ENCODE peak calls at places on chromosomes 11 and 22, in ten cellular contexts. E is coronary artery, D is Calu3, P is neural crest cell, X is dorsolateral prefrontal cortex, F is spleen, R is AG09309, B is heart left ventricle, Y is cardiac muscle cell, Z is brain microvascular endothelial cell. M is an unnamed sample.

GRCh38 chr22:39299829-39300178 is 19.6 kb downstream of the RPL3 start:
- DNase-seq in F (no peak), B (peak), R (no peak), E (no peak), Y (no peak), D (no peak), Z (no peak), P (no peak), X (no peak), M (peak)

GRCh38 chr11:78149646-78150045 is 10.2 kb upstream of the ALG8 start:
- DNase-seq in P (no peak), B (no peak), Y (peak), X (no peak), R (peak), D (no peak), F (no peak), Z (peak), E (no peak), M (no peak)

GRCh38 chr11:19291064-19291463 is 50.3 kb upstream of the E2F8 start:
- DNase-seq in E (no peak), P (no peak), Z (no peak), F (no peak), B (no peak), X (no peak), R (no peak), D (no peak), Y (no peak), M (no peak)

GRCh38 chr22:42169055-42169469 is 38.5 kb upstream of the CYP2D6 start:
- DNase-seq in Z (peak), Y (peak), R (peak), P (peak), D (peak), E (no peak), X (peak), F (peak), B (peak), M (peak)

GRCh38 chr11:106608677-106609076 is 409.6 kb downstream of the GUCY1A2 start:
- DNase-seq in X (no peak), B (no peak), F (no peak), E (no peak), R (peak), D (no peak), P (no peak), Y (peak), Z (peak), M (no peak)

GRCh38 chr11:110376711-110377324 is 52.9 kb upstream of the FDX1 start:
- DNase-seq in P (peak), F (no peak), B (peak), Y (peak), Z (peak), X (no peak), R (peak), D (peak), E (no peak), M (peak)

GRCh38 chr22:45867118-45867905 is 109.7 kb downstream of the WNT7B start:
- DNase-seq in Z (no peak), R (no peak), D (no peak), Y (peak), P (peak), X (no peak), E (no peak), B (no peak), F (peak), M (no peak)

GRCh38 chr11:44711772-44712608 is 14.8 kb upstream of the TSPAN18 start:
- DNase-seq in F (no peak), Z (no peak), E (no peak), B (no peak), P (no peak), D (no peak), X (no peak), R (no peak), Y (no peak), M (no peak)

GRCh38 chr11:80727315-80727714 is 1286.5 kb upstream of the TENM4 start:
- DNase-seq in R (no peak), Z (peak), P (no peak), D (peak), X (no peak), Y (peak), F (no peak), E (no peak), B (no peak), M (no peak)

GRCh38 chr22:30305519-30305905 is 16.2 kb upstream of the CASTOR1 start:
- DNase-seq in Z (no peak), F (peak), P (no peak), E (no peak), B (peak), D (no peak), X (no peak), Y (peak), R (no peak), M (peak)

GRCh38 chr22:25661067-25661466 is 80.9 kb upstream of the MYO18B start:
- DNase-seq in Y (peak), R (no peak), P (no peak), F (no peak), X (no peak), D (no peak), B (no peak), E (no peak), Z (no peak), M (no peak)

GRCh38 chr22:44838316-44839016 is 86.1 kb downstream of the ARHGAP8 start:
- DNase-seq in E (no peak), D (no peak), Y (no peak), F (no peak), B (no peak), Z (no peak), X (no peak), R (no peak), P (no peak), M (no peak)

GRCh38 chr11:43770173-43770572 is 89.6 kb downstream of the HSD17B12 start:
- DNase-seq in F (no peak), D (no peak), Y (no peak), Z (no peak), X (no peak), P (no peak), R (no peak), B (no peak), E (no peak), M (no peak)

GRCh38 chr11:108608548-108608947 is 15.0 kb upstream of the EXPH5 start:
- DNase-seq in R (no peak), D (no peak), P (no peak), Z (no peak), E (no peak), Y (no peak), F (no peak), X (no peak), B (no peak), M (no peak)

GRCh38 chr11:36431429-36432092 is 78.5 kb downstream of the TRAF6 start:
- DNase-seq in X (no peak), R (peak), B (peak), E (no peak), D (peak), Z (peak), F (no peak), P (no peak), Y (peak), M (no peak)

GRCh38 chr11:115941481-115941993 is 437.3 kb upstream of the CADM1 start:
- DNase-seq in X (peak), Y (peak), P (no peak), E (no peak), Z (peak), B (peak), F (no peak), D (peak), R (peak), M (no peak)

GRCh38 chr11:84564180-84564866 is 1062.8 kb downstream of the DLG2 start:
- DNase-seq in Y (peak), R (no peak), X (no peak), D (peak), B (no peak), Z (peak), E (no peak), F (no peak), P (peak), M (peak)

GRCh38 chr11:104918113-104918824 is 20.0 kb upstream of the CASP12 start:
- DNase-seq in D (no peak), E (no peak), B (no peak), X (no peak), P (no peak), F (no peak), R (peak), Y (peak), Z (peak), M (no peak)

GRCh38 chr11:113286509-113287497 is 27.6 kb upstream of the TTC12 start:
- DNase-seq in R (peak), B (no peak), E (no peak), F (no peak), X (no peak), D (no peak), Y (peak), Z (no peak), P (no peak), M (no peak)

GRCh38 chr22:38203855-38204497 is 2.2 kb downstream of the MAFF start:
- DNase-seq in E (no peak), D (no peak), Z (peak), P (no peak), Y (no peak), R (no peak), X (no peak), F (no peak), B (no peak), M (no peak)

GRCh38 chr11:40683010-40683409 is 776.4 kb downstream of the LRRC4C start:
- DNase-seq in Z (no peak), X (no peak), Y (no peak), R (no peak), D (no peak), F (no peak), B (no peak), P (no peak), E (no peak), M (no peak)

DNA sequence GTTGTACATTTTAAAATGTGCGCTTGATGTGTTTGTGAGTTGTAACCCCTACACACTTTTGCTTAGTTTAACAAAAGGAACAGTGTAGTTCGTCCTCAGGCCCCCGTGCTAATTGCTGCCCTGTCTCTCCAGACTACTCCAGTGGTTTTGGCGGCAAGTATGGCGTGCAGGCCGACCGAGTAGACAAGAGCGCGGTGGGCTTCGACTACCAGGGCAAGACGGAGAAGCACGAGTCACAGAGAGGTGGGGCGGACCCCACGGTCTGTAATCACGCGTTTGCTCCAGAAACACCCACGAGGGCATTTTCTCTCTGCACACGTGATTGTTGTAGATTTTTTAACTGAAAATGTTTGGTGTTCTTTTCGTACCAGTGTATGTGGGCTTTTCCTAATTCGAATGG is 18.6 kb downstream of the CTTN start:
- DNase-seq in P (no peak), Y (no peak), Z (no peak), F (no peak), X (no peak), R (no peak), D (no peak), E (no peak), B (no peak), M (no peak)
- TF ChIP-seq CTCF in P (no peak), Y (no peak), Z (no peak), F (no peak), X (no peak), R (no peak), D (no peak), E (no peak), B (no peak), M (no peak)

DNA sequence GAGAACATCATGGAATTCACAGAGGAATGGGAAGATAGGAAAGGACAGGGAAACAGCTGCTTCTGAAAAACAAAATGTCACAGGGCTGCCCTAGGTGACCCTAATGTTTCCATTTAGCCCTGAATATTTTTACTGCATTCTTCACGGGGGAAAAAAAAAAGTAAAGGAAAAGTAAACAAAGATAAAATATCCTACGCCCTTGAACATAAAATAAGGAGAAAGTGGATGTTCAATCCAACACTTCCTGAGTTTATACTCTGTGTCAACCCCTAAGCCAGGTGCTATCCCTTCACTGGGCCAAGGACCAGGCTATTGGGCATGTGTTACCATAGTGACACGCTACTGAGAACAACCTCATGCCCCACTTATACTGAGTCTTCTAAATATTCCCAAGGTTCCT is 84.7 kb downstream of the FAM76B start:
- DNase-seq in D (no peak), X (no peak), P (no peak), B (no peak), R (no peak), F (no peak), Z (no peak), E (no peak), Y (no peak), M (no peak)
- TF ChIP-seq CTCF in D (no peak), X (no peak), P (no peak), B (no peak), R (no peak), F (no peak), Z (no peak), E (no peak), Y (no peak), M (no peak)

GRCh38 chr11:70073881-70074371 is 4.2 kb upstream of the ANO1 start:
- DNase-seq in X (no peak), P (no peak), Z (peak), E (peak), Y (peak), D (no peak), F (peak), R (no peak), B (peak), M (no peak)

GRCh38 chr11:70076461-70076931 is 1.6 kb upstream of the ANO1 start:
- DNase-seq in R (no peak), Y (peak), F (no peak), P (no peak), D (no peak), Z (no peak), X (no peak), E (peak), B (no peak), M (no peak)

GRCh38 chr11:70075836-70076235 is 2.3 kb upstream of the ANO1 start:
- DNase-seq in P (no peak), B (no peak), Y (no peak), D (no peak), X (no peak), R (no peak), E (peak), F (peak), Z (no peak), M (no peak)

GRCh38 chr11:70073188-70073817 is 4.8 kb upstream of the ANO1 start:
- DNase-seq in X (no peak), B (no peak), P (no peak), D (no peak), E (no peak), Z (no peak), R (no peak), Y (peak), F (peak), M (no peak)

DNA sequence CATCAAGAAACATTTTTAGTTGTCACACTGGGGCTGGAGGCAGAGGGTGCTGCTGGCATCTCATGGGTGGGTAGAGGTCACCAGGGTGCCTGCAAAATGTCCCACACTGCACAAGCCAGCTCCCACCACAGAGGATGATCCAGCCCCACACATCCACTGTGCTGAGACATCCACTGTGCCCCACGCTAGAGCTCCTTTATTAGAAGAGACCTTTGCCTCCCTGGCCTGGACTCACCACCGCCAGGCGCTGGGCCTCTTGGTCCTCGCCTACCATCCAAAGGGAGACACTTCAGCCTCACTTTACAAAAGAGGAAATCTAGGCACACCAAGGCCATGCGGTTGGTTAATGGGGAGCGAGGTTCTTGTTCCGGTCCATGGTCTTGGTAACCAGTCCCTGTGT is 3.4 kb upstream of the ANO1 start:
- DNase-seq in E (peak), Y (no peak), R (no peak), Z (no peak), D (no peak), F (no peak), X (no peak), B (no peak), P (no peak), M (no peak)
- TF ChIP-seq CTCF in E (no peak), Y (no peak), R (no peak), Z (no peak), D (no peak), F (no peak), X (no peak), B (no peak), P (no peak), M (no peak)

GRCh38 chr22:20559174-20559760 is 51.9 kb downstream of the MED15 start:
- DNase-seq in E (no peak), F (no peak), Z (no peak), X (no peak), Y (no peak), B (no peak), P (no peak), R (no peak), D (no peak), M (no peak)
- TF ChIP-seq CTCF in E (no peak), F (no peak), Z (no peak), X (no peak), Y (no peak), B (no peak), P (no peak), R (no peak), D (no peak), M (no peak)

GRCh38 chr22:27990879-27991278 is 71.8 kb upstream of the PITPNB start:
- DNase-seq in F (no peak), Z (no peak), P (peak), Y (peak), X (no peak), E (peak), D (peak), B (peak), R (no peak), M (peak)
- TF ChIP-seq CTCF in F (peak), Z (peak), P (peak), Y (peak), X (peak), E (no peak), D (peak), B (peak), R (peak), M (peak)

GRCh38 chr11:2122907-2123627 is 16.1 kb downstream of the IGF2 start:
- DNase-seq in B (no peak), Y (no peak), R (no peak), P (no peak), Z (no peak), E (no peak), F (peak), X (no peak), D (no peak), M (no peak)
- TF ChIP-seq CTCF in B (no peak), Y (no peak), R (no peak), P (no peak), Z (peak), E (no peak), F (no peak), X (no peak), D (peak), M (no peak)